ENCODE peak calls at places on chromosomes 1 and 21, in five cellular contexts. J, H, P, R and S are unnamed samples.
A peak's percentile ranks its signal among the peaks of the same experiment; 100 is the strongest.

GRCh38 chr1:61504840-61505239 is 220.1 kb downstream of the TM2D1 start:
- DNase-seq in H (no peak), R (no peak), P (no peak), J (no peak), S (no peak)

GRCh38 chr21:29656504-29657227 is 283.1 kb downstream of the GRIK1 start:
- DNase-seq in R (no peak), H (no peak), J (peak; percentile 63), P (peak; percentile 80), S (no peak)

GRCh38 chr1:154951901-154952657 is 3.8 kb downstream of the PBXIP1 start:
- DNase-seq in P (no peak), H (no peak), J (no peak), R (no peak), S (no peak)

GRCh38 chr1:83692524-83693336 is 306.2 kb downstream of the TTLL7 start:
- DNase-seq in H (no peak), P (no peak), R (peak; percentile 31), J (no peak), S (peak; percentile 20)

GRCh38 chr1:40344597-40344996 is 27.5 kb upstream of the COL9A2 start:
- DNase-seq in H (peak; percentile 50), R (peak; percentile 68), P (peak; percentile 40), J (peak; percentile 60), S (peak; percentile 75)

GRCh38 chr1:11768821-11769220 is 6.8 kb downstream of the C1orf167 start:
- DNase-seq in H (no peak), J (peak; percentile 52), R (no peak), P (no peak), S (no peak)

GRCh38 chr21:34640858-34641257 is 25.9 kb upstream of the RCAN1 start:
- DNase-seq in P (peak; percentile 69), J (peak; percentile 75), R (no peak), H (peak; percentile 39), S (no peak)

GRCh38 chr1:199948587-199949280 is 78.8 kb upstream of the NR5A2 start:
- DNase-seq in J (peak; percentile 6), R (no peak), H (no peak), P (no peak), S (no peak)

GRCh38 chr1:32464716-32465540 is at the start of gene ZBTB8B:
- DNase-seq in J (peak; percentile 21), R (peak; percentile 82), P (no peak), H (peak; percentile 81), S (peak; percentile 95)

GRCh38 chr1:242523282-242523967 is 1.1 kb downstream of the PLD5 start:
- DNase-seq in R (peak; percentile 25), H (no peak), J (no peak), P (no peak), S (peak; percentile 8)